ENCODE peak calls at places on chromosome 22, in four cellular contexts. One of them, this sample, is unnamed.

GRCh38 chr22:48643066-48643731 is 1184.5 kb downstream of the BRD1 start:
- DNase-seq in spleen: no peak
- DNase-seq in NB4: no peak
- DNase-seq in T-cell: no peak
- DNase-seq in this sample: no peak

GRCh38 chr22:50612715-50613221 is 12.2 kb downstream of the MAPK8IP2 start:
- DNase-seq in spleen: peak
- DNase-seq in NB4: no peak
- DNase-seq in T-cell: no peak
- DNase-seq in this sample: no peak

GRCh38 chr22:17919276-17920144 is 104.9 kb downstream of the MICAL3 start:
- DNase-seq in spleen: no peak
- DNase-seq in NB4: no peak
- DNase-seq in T-cell: no peak
- DNase-seq in this sample: no peak

GRCh38 chr22:43002198-43002577 is 12.8 kb downstream of the PACSIN2 start:
- DNase-seq in spleen: no peak
- DNase-seq in NB4: no peak
- DNase-seq in T-cell: no peak
- DNase-seq in this sample: no peak

GRCh38 chr22:39731881-39732555 is 161.5 kb downstream of the CACNA1I start:
- DNase-seq in spleen: peak
- DNase-seq in NB4: no peak
- DNase-seq in T-cell: no peak
- DNase-seq in this sample: no peak

GRCh38 chr22:42303304-42304020 is 33.0 kb upstream of the TCF20 start:
- DNase-seq in spleen: no peak
- DNase-seq in NB4: no peak
- DNase-seq in T-cell: no peak
- DNase-seq in this sample: no peak

GRCh38 chr22:50422961-50423815 is 51.6 kb downstream of the SBF1 start:
- DNase-seq in spleen: no peak
- DNase-seq in NB4: no peak
- DNase-seq in T-cell: no peak
- DNase-seq in this sample: no peak

GRCh38 chr22:32175751-32176644 is 16.9 kb upstream of the C22orf42 start:
- DNase-seq in spleen: no peak
- DNase-seq in NB4: no peak
- DNase-seq in T-cell: no peak
- DNase-seq in this sample: no peak

GRCh38 chr22:22818202-22818538 is 69.4 kb upstream of the IGLL5 start:
- DNase-seq in spleen: no peak
- DNase-seq in NB4: no peak
- DNase-seq in T-cell: no peak
- DNase-seq in this sample: no peak

GRCh38 chr22:49853981-49854791 is 542 bp downstream of the ZBED4 start:
- DNase-seq in spleen: peak
- DNase-seq in NB4: peak
- DNase-seq in T-cell: no peak
- DNase-seq in this sample: no peak

GRCh38 chr22:31075961-31076360 is 5.2 kb upstream of the SMTN start:
- DNase-seq in spleen: peak
- DNase-seq in NB4: no peak
- DNase-seq in T-cell: no peak
- DNase-seq in this sample: no peak

GRCh38 chr22:44659140-44659539 is 42.9 kb upstream of the PRR5 start:
- DNase-seq in spleen: no peak
- DNase-seq in NB4: no peak
- DNase-seq in T-cell: no peak
- DNase-seq in this sample: no peak

GRCh38 chr22:46910624-46911023 is 148.2 kb downstream of the TBC1D22A start:
- DNase-seq in spleen: no peak
- DNase-seq in NB4: no peak
- DNase-seq in T-cell: no peak
- DNase-seq in this sample: no peak

GRCh38 chr22:23178512-23179254 is 1.6 kb upstream of the BCR start:
- DNase-seq in spleen: peak
- DNase-seq in NB4: peak
- DNase-seq in T-cell: peak
- DNase-seq in this sample: peak

GRCh38 chr22:35863432-35863831 is 145.8 kb downstream of the APOL5 start:
- DNase-seq in spleen: no peak
- DNase-seq in NB4: no peak
- DNase-seq in T-cell: no peak
- DNase-seq in this sample: no peak

GRCh38 chr22:30763815-30764686 is 69.4 kb downstream of the OSBP2 start:
- DNase-seq in spleen: no peak
- DNase-seq in NB4: peak
- DNase-seq in T-cell: peak
- DNase-seq in this sample: no peak

GRCh38 chr22:20437253-20438065 is at the start of gene SCARF2:
- DNase-seq in spleen: peak
- DNase-seq in NB4: no peak
- DNase-seq in T-cell: no peak
- DNase-seq in this sample: no peak

GRCh38 chr22:22856364-22856763 is 31.3 kb upstream of the IGLL5 start:
- DNase-seq in spleen: no peak
- DNase-seq in NB4: no peak
- DNase-seq in T-cell: no peak
- DNase-seq in this sample: no peak

GRCh38 chr22:21015051-21016006 is at the start of gene P2RX6:
- DNase-seq in spleen: peak
- DNase-seq in NB4: peak
- DNase-seq in T-cell: no peak
- DNase-seq in this sample: no peak

GRCh38 chr22:22943521-22944267 is 56.1 kb downstream of the IGLL5 start:
- DNase-seq in spleen: no peak
- DNase-seq in NB4: no peak
- DNase-seq in T-cell: no peak
- DNase-seq in this sample: no peak

GRCh38 chr22:45298934-45299505 is 10.7 kb upstream of the FAM118A start:
- DNase-seq in spleen: no peak
- DNase-seq in NB4: no peak
- DNase-seq in T-cell: no peak
- DNase-seq in this sample: no peak

GRCh38 chr22:46390652-46391301 is 55.3 kb downstream of the TRMU start:
- DNase-seq in spleen: no peak
- DNase-seq in NB4: no peak
- DNase-seq in T-cell: no peak
- DNase-seq in this sample: no peak

GRCh38 chr22:47307326-47307725 is 544.9 kb downstream of the TBC1D22A start:
- DNase-seq in spleen: no peak
- DNase-seq in NB4: peak
- DNase-seq in T-cell: no peak
- DNase-seq in this sample: no peak

GRCh38 chr22:43467171-43467570 is 55.4 kb downstream of the MPPED1 start:
- DNase-seq in spleen: peak
- DNase-seq in NB4: no peak
- DNase-seq in T-cell: no peak
- DNase-seq in this sample: no peak

GRCh38 chr22:24230911-24231656 is 13.8 kb downstream of the GGT5 start:
- DNase-seq in spleen: peak
- DNase-seq in NB4: peak
- DNase-seq in T-cell: peak
- DNase-seq in this sample: peak

GRCh38 chr22:45503816-45504702 is 1.4 kb downstream of the FBLN1 start:
- DNase-seq in spleen: no peak
- DNase-seq in NB4: peak
- DNase-seq in T-cell: no peak
- DNase-seq in this sample: no peak

GRCh38 chr22:27088026-27088425 is 430.6 kb downstream of the MIAT start:
- DNase-seq in spleen: no peak
- DNase-seq in NB4: no peak
- DNase-seq in T-cell: no peak
- DNase-seq in this sample: no peak

GRCh38 chr22:19128009-19128401 is 3.1 kb upstream of the TSSK2 start:
- DNase-seq in spleen: no peak
- DNase-seq in NB4: no peak
- DNase-seq in T-cell: no peak
- DNase-seq in this sample: no peak

GRCh38 chr22:23119492-23120414 is 22.0 kb downstream of the RSPH14 start:
- DNase-seq in spleen: no peak
- DNase-seq in NB4: no peak
- DNase-seq in T-cell: peak
- DNase-seq in this sample: peak

GRCh38 chr22:48820481-48821345 is 1007.0 kb downstream of the BRD1 start:
- DNase-seq in spleen: peak
- DNase-seq in NB4: no peak
- DNase-seq in T-cell: no peak
- DNase-seq in this sample: no peak

GRCh38 chr22:25364736-25365241 is 145.3 kb downstream of the CRYBB2 start:
- DNase-seq in spleen: peak
- DNase-seq in NB4: no peak
- DNase-seq in T-cell: no peak
- DNase-seq in this sample: no peak

GRCh38 chr22:43465291-43466015 is 53.6 kb downstream of the MPPED1 start:
- DNase-seq in spleen: peak
- DNase-seq in NB4: no peak
- DNase-seq in T-cell: no peak
- DNase-seq in this sample: no peak

GRCh38 chr22:39661842-39662676 is 91.5 kb downstream of the CACNA1I start:
- DNase-seq in spleen: peak
- DNase-seq in NB4: no peak
- DNase-seq in T-cell: peak
- DNase-seq in this sample: peak